ENCODE peak calls at places on chromosomes 16 and 17, in eight cellular contexts. Q, F, U, X, A, C, W and N are unnamed samples.

GRCh38 chr17:64357191-64357981 is 33.3 kb downstream of the PECAM1 start:
- DNase-seq in Q (no peak), F (no peak), U (peak), X (peak), A (no peak), C (peak), W (peak), N (peak)

GRCh38 chr17:17108681-17109049 is 66.4 kb downstream of the MPRIP start:
- DNase-seq in Q (no peak), F (peak), U (no peak), X (no peak), A (no peak), C (no peak), W (no peak), N (no peak)

GRCh38 chr17:62172492-62173291 is 107.6 kb upstream of the MED13 start:
- DNase-seq in Q (no peak), F (no peak), U (no peak), X (no peak), A (no peak), C (no peak), W (no peak), N (peak)

GRCh38 chr16:66299349-66299748 is 67.1 kb upstream of the CDH5 start:
- DNase-seq in Q (no peak), F (no peak), U (no peak), X (no peak), A (no peak), C (no peak), W (no peak), N (no peak)

GRCh38 chr16:81497690-81498089 is 53.1 kb downstream of the CMIP start:
- DNase-seq in Q (no peak), F (no peak), U (no peak), X (no peak), A (no peak), C (no peak), W (no peak), N (no peak)

GRCh38 chr17:74539281-74539820 is 6.6 kb downstream of the CD300C start:
- DNase-seq in Q (no peak), F (no peak), U (no peak), X (no peak), A (no peak), C (no peak), W (no peak), N (no peak)

GRCh38 chr16:82675300-82675699 is 48.5 kb downstream of the CDH13 start:
- DNase-seq in Q (no peak), F (no peak), U (peak), X (peak), A (no peak), C (no peak), W (no peak), N (no peak)

GRCh38 chr16:23504076-23504452 is 6.2 kb downstream of the GGA2 start:
- DNase-seq in Q (no peak), F (no peak), U (peak), X (peak), A (no peak), C (no peak), W (peak), N (peak)

GRCh38 chr17:41486809-41487530 is 2.7 kb downstream of the KRT36 start:
- DNase-seq in Q (no peak), F (peak), U (no peak), X (no peak), A (no peak), C (no peak), W (no peak), N (no peak)

GRCh38 chr17:33234930-33235685 is 58.0 kb downstream of the ASIC2 start:
- DNase-seq in Q (peak), F (peak), U (peak), X (peak), A (no peak), C (peak), W (peak), N (peak)

GRCh38 chr17:20300399-20301037 is 166.8 kb downstream of the LGALS9B start:
- DNase-seq in Q (no peak), F (no peak), U (peak), X (peak), A (no peak), C (no peak), W (no peak), N (peak)

GRCh38 chr16:25089346-25089745 is 22.2 kb upstream of the LCMT1 start:
- DNase-seq in Q (no peak), F (no peak), U (no peak), X (no peak), A (no peak), C (no peak), W (no peak), N (no peak)

GRCh38 chr17:47686276-47686635 is 7.7 kb upstream of the TBKBP1 start:
- DNase-seq in Q (no peak), F (no peak), U (peak), X (peak), A (no peak), C (peak), W (no peak), N (no peak)

GRCh38 chr17:45965741-45966140 is 33.3 kb upstream of the STH start:
- DNase-seq in Q (no peak), F (no peak), U (no peak), X (no peak), A (no peak), C (no peak), W (no peak), N (no peak)

GRCh38 chr17:33949100-33949499 is 306.0 kb upstream of the CCL2 start:
- DNase-seq in Q (no peak), F (no peak), U (no peak), X (peak), A (no peak), C (no peak), W (no peak), N (no peak)

GRCh38 chr17:71975331-71975801 is 145.5 kb upstream of the SOX9 start:
- DNase-seq in Q (no peak), F (no peak), U (peak), X (peak), A (no peak), C (peak), W (peak), N (peak)

GRCh38 chr17:1203111-1203966 is 23.6 kb upstream of the ABR start:
- DNase-seq in Q (peak), F (peak), U (peak), X (peak), A (no peak), C (peak), W (peak), N (peak)

GRCh38 chr17:11292491-11292890 is 51.5 kb downstream of the SHISA6 start:
- DNase-seq in Q (no peak), F (no peak), U (no peak), X (no peak), A (no peak), C (no peak), W (no peak), N (no peak)

GRCh38 chr17:4994081-4994595 is 3.2 kb downstream of the INCA1 start:
- DNase-seq in Q (no peak), F (no peak), U (no peak), X (no peak), A (no peak), C (no peak), W (no peak), N (no peak)

GRCh38 chr16:88820335-88821025 is 8.8 kb upstream of the APRT start:
- DNase-seq in Q (no peak), F (no peak), U (no peak), X (no peak), A (no peak), C (no peak), W (no peak), N (no peak)

GRCh38 chr17:68379150-68379510 is 78.2 kb downstream of the WIPI1 start:
- DNase-seq in Q (no peak), F (no peak), U (no peak), X (no peak), A (no peak), C (no peak), W (no peak), N (no peak)

GRCh38 chr17:56913000-56913866 is 616 bp downstream of the TRIM25 start:
- DNase-seq in Q (no peak), F (no peak), U (no peak), X (no peak), A (no peak), C (no peak), W (no peak), N (peak)

GRCh38 chr16:71440669-71441347 is 1.0 kb downstream of the TLE7 start:
- DNase-seq in Q (no peak), F (no peak), U (no peak), X (no peak), A (no peak), C (no peak), W (no peak), N (no peak)

GRCh38 chr17:75504347-75505151 is 10.8 kb downstream of the CASKIN2 start:
- DNase-seq in Q (peak), F (peak), U (no peak), X (peak), A (no peak), C (no peak), W (no peak), N (no peak)

GRCh38 chr17:59837362-59838195 is 55.2 kb downstream of the TUBD1 start:
- DNase-seq in Q (peak), F (peak), U (peak), X (peak), A (peak), C (peak), W (peak), N (peak)

GRCh38 chr16:49855822-49856740 is at the start of gene ZNF423:
- DNase-seq in Q (no peak), F (no peak), U (no peak), X (no peak), A (no peak), C (no peak), W (no peak), N (peak)

GRCh38 chr17:51500454-51500853 is 240.1 kb downstream of the UTP18 start:
- DNase-seq in Q (no peak), F (no peak), U (no peak), X (no peak), A (no peak), C (no peak), W (no peak), N (no peak)

GRCh38 chr16:22109258-22109898 is 17.0 kb downstream of the VWA3A start:
- DNase-seq in Q (no peak), F (no peak), U (no peak), X (no peak), A (no peak), C (no peak), W (no peak), N (no peak)

GRCh38 chr17:2250140-2251095 is 53.2 kb downstream of the SMG6 start:
- DNase-seq in Q (no peak), F (no peak), U (peak), X (no peak), A (no peak), C (no peak), W (no peak), N (peak)

GRCh38 chr16:81388357-81388756 is 56.3 kb upstream of the CMIP start:
- DNase-seq in Q (no peak), F (no peak), U (no peak), X (no peak), A (no peak), C (no peak), W (no peak), N (no peak)

GRCh38 chr17:45813051-45813731 is 29.1 kb downstream of the CRHR1 start:
- DNase-seq in Q (no peak), F (no peak), U (no peak), X (no peak), A (no peak), C (no peak), W (no peak), N (no peak)

GRCh38 chr17:17837380-17837821 is 615 bp upstream of the SREBF1 start:
- DNase-seq in Q (peak), F (no peak), U (peak), X (peak), A (no peak), C (peak), W (peak), N (peak)

GRCh38 chr17:66446419-66446818 is 144.0 kb downstream of the PRKCA start:
- DNase-seq in Q (no peak), F (no peak), U (no peak), X (no peak), A (no peak), C (no peak), W (no peak), N (no peak)

GRCh38 chr17:66445229-66445628 is 142.8 kb downstream of the PRKCA start:
- DNase-seq in Q (no peak), F (no peak), U (no peak), X (peak), A (no peak), C (peak), W (no peak), N (no peak)

GRCh38 chr17:66448008-66448644 is 145.7 kb downstream of the PRKCA start:
- DNase-seq in Q (no peak), F (no peak), U (no peak), X (no peak), A (no peak), C (no peak), W (no peak), N (no peak)

GRCh38 chr17:66449418-66449977 is 147.1 kb downstream of the PRKCA start:
- DNase-seq in Q (no peak), F (no peak), U (no peak), X (no peak), A (no peak), C (no peak), W (no peak), N (no peak)

DNA sequence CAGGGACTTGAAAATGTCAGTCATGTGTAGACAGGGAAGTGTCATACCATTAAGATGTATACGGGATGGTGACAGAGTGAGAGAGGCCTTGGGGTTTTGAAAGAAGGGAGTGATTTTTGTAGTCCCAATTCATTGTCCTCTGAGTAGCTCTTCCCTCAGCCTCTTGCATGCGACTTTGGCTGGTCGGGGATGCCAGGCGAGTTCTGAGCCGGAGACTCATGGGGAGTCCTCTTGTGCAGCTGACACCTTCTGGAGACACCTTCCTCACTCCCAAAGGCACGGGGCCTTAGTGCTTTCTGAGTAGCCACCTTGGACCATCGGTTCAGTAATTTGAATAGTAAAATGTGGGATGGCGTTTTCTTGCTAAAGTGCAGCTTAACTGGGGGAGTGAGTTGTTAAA is 144.7 kb downstream of the PRKCA start:
- DNase-seq in Q (no peak), F (no peak), U (no peak), X (no peak), A (no peak), C (no peak), W (no peak), N (no peak)
- H3K4me3 ChIP-seq in Q (no peak), F (no peak), U (no peak), X (no peak), A (no peak), C (no peak), W (no peak), N (no peak)

GRCh38 chr17:44273607-44274006 is 5.7 kb upstream of the SLC4A1 start:
- DNase-seq in Q (no peak), F (no peak), U (no peak), X (no peak), A (no peak), C (no peak), W (no peak), N (no peak)

GRCh38 chr17:44269795-44270320 is 1.9 kb upstream of the SLC4A1 start:
- DNase-seq in Q (no peak), F (no peak), U (no peak), X (no peak), A (no peak), C (no peak), W (no peak), N (no peak)

GRCh38 chr17:44269118-44269794 is 1.3 kb upstream of the SLC4A1 start:
- DNase-seq in Q (no peak), F (no peak), U (no peak), X (no peak), A (no peak), C (no peak), W (no peak), N (no peak)

GRCh38 chr17:44272954-44273353 is 5.0 kb upstream of the SLC4A1 start:
- DNase-seq in Q (no peak), F (no peak), U (no peak), X (no peak), A (no peak), C (no peak), W (no peak), N (no peak)

DNA sequence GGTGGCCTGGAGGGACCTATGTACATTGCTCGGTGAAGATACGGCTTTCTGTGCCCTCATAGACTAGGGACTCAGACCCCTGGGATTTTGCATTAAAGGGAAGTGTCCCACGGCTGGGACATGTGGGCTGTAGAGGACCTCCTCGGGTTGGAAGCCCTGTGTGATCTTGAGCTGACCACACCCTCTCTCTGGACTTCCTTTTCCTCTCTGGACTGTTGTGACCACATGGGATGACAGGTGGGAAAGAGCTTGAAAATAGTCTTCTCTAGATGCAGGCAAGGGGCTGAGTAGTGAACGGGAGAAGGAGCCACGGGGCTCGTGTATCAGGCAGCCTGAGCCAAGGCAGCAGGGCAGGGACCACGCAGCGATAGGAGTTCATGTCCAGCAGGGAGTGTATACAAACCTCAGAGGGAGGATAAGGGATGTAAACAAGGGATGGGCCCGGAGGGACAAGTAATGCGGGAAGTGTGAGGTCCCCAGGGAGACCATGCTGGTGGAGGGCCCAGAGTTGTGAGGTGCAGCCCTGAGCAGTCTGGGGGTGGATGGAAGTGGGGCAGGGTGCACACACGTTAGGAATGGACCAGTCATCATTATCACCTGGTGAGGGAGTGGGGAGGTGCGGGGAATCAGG is 4.5 kb upstream of the SLC4A1 start:
- DNase-seq in Q (no peak), F (no peak), U (no peak), X (no peak), A (no peak), C (no peak), W (no peak), N (no peak)
- TF ChIP-seq CTCF in Q (no peak), F (no peak), U (no peak), X (no peak), A (no peak), C (no peak), W (no peak), N (no peak)

DNA sequence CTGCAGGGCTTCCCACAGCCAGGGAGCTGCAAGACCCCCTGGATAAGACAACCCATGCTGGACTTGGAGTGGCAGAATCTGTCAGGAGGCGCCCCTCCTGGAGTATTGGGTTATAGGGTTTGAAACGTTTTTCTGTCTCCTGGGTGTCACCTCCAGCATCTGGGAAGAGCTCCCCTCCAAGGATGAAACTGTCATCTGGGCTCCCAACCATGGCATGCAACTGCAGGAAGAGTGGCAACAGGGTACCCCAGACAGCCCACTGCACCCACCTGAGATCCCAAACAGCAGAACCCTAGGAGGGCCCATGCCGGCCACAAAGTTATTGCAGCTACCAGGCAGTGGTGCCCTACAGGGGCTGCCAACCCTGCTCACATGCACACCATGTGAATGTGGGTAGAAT is 636 bp upstream of the GSG1L start:
- DNase-seq in Q (no peak), F (no peak), U (no peak), X (no peak), A (no peak), C (no peak), W (no peak), N (no peak)
- H3K4me3 ChIP-seq in Q (no peak), F (no peak), U (no peak), X (no peak), A (no peak), C (no peak), W (no peak), N (no peak)

GRCh38 chr16:14003119-14003570 is 68.0 kb upstream of the MRTFB start:
- DNase-seq in Q (no peak), F (no peak), U (peak), X (peak), A (no peak), C (peak), W (no peak), N (peak)
- TF ChIP-seq CTCF in Q (no peak), F (no peak), U (no peak), X (peak), A (peak), C (no peak), W (no peak), N (peak)